ENCODE peak calls at places on chromosomes 1 and 21, in five cellular contexts. N is K562, Q is HCT116, Y is SK-N-SH, W is H1. A is an unnamed sample.
A peak's percentile ranks its signal among the peaks of the same experiment; 100 is the strongest.

GRCh38 chr21:42405064-42406059 is 1.7 kb downstream of the UBASH3A start:
- DNase-seq in N (no peak), Q (no peak), Y (no peak), W (no peak), A (no peak)

GRCh38 chr1:63622847-63623566 is 29.8 kb downstream of the PGM1 start:
- DNase-seq in N (no peak), Q (no peak), Y (no peak), W (no peak), A (no peak)

GRCh38 chr1:21325231-21325718 is 35.0 kb upstream of the ECE1 start:
- DNase-seq in N (no peak), Q (no peak), Y (no peak), W (no peak), A (no peak)

GRCh38 chr21:35333831-35334593 is 284.9 kb upstream of the RUNX1 start:
- DNase-seq in N (peak; percentile 35), Q (no peak), Y (no peak), W (no peak), A (no peak)

GRCh38 chr1:9455487-9456237 is 83.6 kb upstream of the SLC25A33 start:
- DNase-seq in N (peak; percentile 65), Q (peak; percentile 24), Y (peak; percentile 79), W (peak; percentile 94), A (peak; percentile 36)

GRCh38 chr1:69284508-69284907 is 283.2 kb upstream of the LRRC7 start:
- DNase-seq in N (no peak), Q (no peak), Y (no peak), W (no peak), A (no peak)

GRCh38 chr1:46527474-46528296 is 23.8 kb downstream of the KNCN start:
- DNase-seq in N (peak; percentile 87), Q (peak; percentile 54), Y (peak; percentile 90), W (peak; percentile 96), A (peak; percentile 79)

GRCh38 chr1:91768786-91769697 is 116.9 kb downstream of the TGFBR3 start:
- DNase-seq in N (peak; percentile 34), Q (no peak), Y (no peak), W (no peak), A (no peak)

GRCh38 chr1:225342695-225343094 is 85.1 kb downstream of the LBR start:
- DNase-seq in N (no peak), Q (no peak), Y (no peak), W (no peak), A (no peak)

GRCh38 chr1:247415423-247416361 is at the start of gene NLRP3:
- DNase-seq in N (no peak), Q (no peak), Y (no peak), W (no peak), A (peak; percentile 20)

GRCh38 chr1:192967901-192968300 is 91.3 kb downstream of the UCHL5 start:
- DNase-seq in N (no peak), Q (no peak), Y (no peak), W (no peak), A (no peak)

GRCh38 chr1:79845951-79846350 is 839.4 kb upstream of the ADGRL4 start:
- DNase-seq in N (no peak), Q (no peak), Y (no peak), W (no peak), A (no peak)

GRCh38 chr1:88608139-88608943 is 75.7 kb upstream of the PKN2 start:
- DNase-seq in N (peak; percentile 30), Q (peak; percentile 32), Y (peak; percentile 29), W (no peak), A (no peak)

GRCh38 chr1:163046071-163046470 is 23.1 kb upstream of the RGS4 start:
- DNase-seq in N (no peak), Q (no peak), Y (no peak), W (no peak), A (no peak)

GRCh38 chr1:22562584-22563551 is at the start of gene EPHA8:
- DNase-seq in N (peak; percentile 68), Q (no peak), Y (peak; percentile 89), W (no peak), A (peak; percentile 61)

GRCh38 chr1:227424159-227424680 is 105.9 kb upstream of the CDC42BPA start:
- DNase-seq in N (no peak), Q (no peak), Y (no peak), W (no peak), A (no peak)

GRCh38 chr21:18354947-18355346 is 48.6 kb downstream of the TMPRSS15 start:
- DNase-seq in N (no peak), Q (no peak), Y (no peak), W (no peak), A (no peak)

GRCh38 chr1:51499694-51500093 is 19.4 kb downstream of the EPS15 start:
- DNase-seq in N (no peak), Q (no peak), Y (no peak), W (no peak), A (no peak)
- TF ChIP-seq JUND in N (no peak), Q (no peak), Y (no peak), W (no peak), A (no peak)

GRCh38 chr1:200977071-200977754 is 46.3 kb downstream of the KIF21B start:
- DNase-seq in N (no peak), Q (no peak), Y (no peak), W (no peak), A (no peak)
- TF ChIP-seq JUND in N (no peak), Q (no peak), Y (no peak), W (no peak), A (no peak)

DNA sequence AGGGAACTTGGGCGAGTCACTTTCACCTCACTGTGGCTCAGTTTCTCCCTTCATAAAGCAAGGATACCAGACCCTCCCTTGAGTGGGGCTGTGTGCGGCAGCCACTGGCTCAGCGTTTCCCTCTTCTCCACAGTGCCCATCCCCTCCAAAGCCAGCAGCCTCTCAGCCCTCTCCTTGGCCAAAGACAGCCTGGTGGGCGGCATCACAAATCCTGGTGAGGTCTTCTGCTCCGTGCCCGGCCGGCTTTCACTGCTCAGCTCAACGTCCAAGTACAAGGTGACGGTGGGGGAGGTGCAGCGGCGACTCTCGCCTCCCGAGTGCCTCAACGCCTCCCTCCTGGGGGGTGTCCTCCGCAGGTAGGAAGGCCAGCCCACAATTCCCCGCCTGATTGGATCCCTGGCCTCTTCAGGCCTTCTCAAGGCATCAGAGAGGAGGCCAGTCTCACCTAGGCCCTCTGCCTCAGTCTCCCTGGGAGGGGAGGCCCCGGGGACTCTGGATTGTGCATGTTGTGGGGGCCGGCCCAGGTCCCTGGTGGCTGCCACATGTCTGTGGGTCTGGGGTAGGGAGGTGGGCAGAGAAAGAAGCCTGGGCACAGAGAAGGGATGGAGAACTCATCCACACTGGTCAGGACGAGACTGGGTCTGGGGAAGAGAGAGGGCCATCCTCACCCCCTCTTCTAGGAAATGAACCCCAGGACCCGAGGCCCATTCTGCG is 15.2 kb downstream of the TFAP2E start:
- DNase-seq in N (no peak), Q (no peak), Y (no peak), W (no peak), A (no peak)
- TF ChIP-seq JUND in N (no peak), Q (no peak), Y (no peak), W (no peak), A (no peak)

GRCh38 chr1:203367051-203367450 is 16.1 kb upstream of the FMOD start:
- DNase-seq in N (no peak), Q (no peak), Y (no peak), W (no peak), A (no peak)

GRCh38 chr1:203369666-203370065 is 18.7 kb upstream of the FMOD start:
- DNase-seq in N (no peak), Q (no peak), Y (no peak), W (no peak), A (no peak)

GRCh38 chr1:203366476-203366875 is 15.6 kb upstream of the FMOD start:
- DNase-seq in N (no peak), Q (no peak), Y (no peak), W (no peak), A (no peak)

GRCh38 chr1:203371288-203371687 is 20.4 kb upstream of the FMOD start:
- DNase-seq in N (no peak), Q (no peak), Y (no peak), W (no peak), A (no peak)

GRCh38 chr1:203368624-203369451 is 17.9 kb upstream of the FMOD start:
- DNase-seq in N (no peak), Q (no peak), Y (no peak), W (no peak), A (no peak)
- TF ChIP-seq JUND in N (no peak), Q (no peak), Y (no peak), W (no peak), A (no peak)

DNA sequence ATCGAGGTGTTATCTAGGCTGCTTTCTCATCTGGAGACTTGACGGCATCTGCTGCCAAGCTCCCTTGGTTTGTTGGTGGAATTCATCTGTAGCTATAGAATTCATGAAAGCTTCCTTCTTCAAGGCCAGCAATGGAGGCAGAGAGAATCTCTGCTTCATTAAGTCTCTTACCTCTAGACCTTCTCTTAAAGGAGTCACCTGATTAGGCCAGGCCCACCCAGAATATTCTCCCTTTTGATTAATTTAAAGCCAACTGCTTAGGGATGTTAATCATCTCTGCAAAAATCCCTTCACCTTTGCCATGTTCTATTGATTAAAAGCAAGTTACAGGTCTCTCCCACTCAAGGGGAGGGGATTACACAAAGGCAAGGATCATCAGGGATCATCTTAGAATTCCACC is 5.3 kb upstream of the NCF2 start:
- DNase-seq in N (no peak), Q (no peak), Y (no peak), W (no peak), A (no peak)
- TF ChIP-seq JUND in N (no peak), Q (no peak), Y (no peak), W (no peak), A (no peak)

A was measured in T47D.